ENCODE peak calls at places on chromosomes 6 and 20, in seven cellular contexts. C is colonic mucosa; X is endothelial cell of umbilical vein; R is effector memory CD4-positive, alpha-beta T cell; V is HCT116; A is cardiac muscle cell; Y is neuronal stem cell. Q is an unnamed sample.

GRCh38 chr6:166370489-166370888 is 12.3 kb downstream of the MPC1 start:
- DNase-seq in C (no peak), X (no peak), R (no peak), V (no peak), A (no peak), Y (no peak), Q (no peak)

GRCh38 chr6:135270676-135271536 is 89.8 kb downstream of the MYB start:
- DNase-seq in C (peak), X (peak), R (no peak), V (no peak), A (no peak), Y (no peak), Q (peak)

GRCh38 chr6:143027058-143027457 is 33.6 kb upstream of the AIG1 start:
- DNase-seq in C (peak), X (peak), R (peak), V (peak), A (peak), Y (peak), Q (no peak)

GRCh38 chr6:33075568-33076405 is at the start of gene HLA-DPB1:
- DNase-seq in C (no peak), X (peak), R (peak), V (peak), A (peak), Y (peak), Q (no peak)

GRCh38 chr6:42756713-42757112 is 10.8 kb upstream of the TBCC start:
- DNase-seq in C (no peak), X (no peak), R (no peak), V (no peak), A (no peak), Y (no peak), Q (no peak)

GRCh38 chr6:9121551-9121950 is 686.2 kb upstream of the SLC35B3 start:
- DNase-seq in C (no peak), X (no peak), R (no peak), V (no peak), A (no peak), Y (no peak), Q (no peak)

GRCh38 chr6:34312259-34312658 is 63.5 kb upstream of the SMIM29 start:
- DNase-seq in C (no peak), X (no peak), R (no peak), V (no peak), A (no peak), Y (no peak), Q (no peak)

GRCh38 chr20:57650266-57650665 is 30.0 kb upstream of the ZBP1 start:
- DNase-seq in C (no peak), X (no peak), R (no peak), V (no peak), A (no peak), Y (no peak), Q (peak)

GRCh38 chr6:14250573-14250972 is 133.0 kb downstream of the CD83 start:
- DNase-seq in C (no peak), X (no peak), R (no peak), V (no peak), A (no peak), Y (no peak), Q (no peak)

GRCh38 chr20:56440346-56441007 is 27.9 kb upstream of the RTF2 start:
- DNase-seq in C (no peak), X (no peak), R (peak), V (no peak), A (no peak), Y (no peak), Q (no peak)

GRCh38 chr20:50110141-50111047 is 2.6 kb downstream of the UBE2V1 start:
- DNase-seq in C (peak), X (peak), R (no peak), V (no peak), A (no peak), Y (no peak), Q (peak)

GRCh38 chr20:24735263-24735662 is 213.8 kb upstream of the CST7 start:
- DNase-seq in C (no peak), X (no peak), R (no peak), V (no peak), A (peak), Y (no peak), Q (no peak)

GRCh38 chr6:42338573-42339218 is 113.0 kb downstream of the TRERF1 start:
- DNase-seq in C (no peak), X (peak), R (no peak), V (peak), A (no peak), Y (no peak), Q (no peak)

GRCh38 chr6:134512946-134513345 is 195.0 kb upstream of the SGK1 start:
- DNase-seq in C (no peak), X (peak), R (no peak), V (no peak), A (no peak), Y (no peak), Q (no peak)

GRCh38 chr6:7154341-7155139 is 46.8 kb downstream of the RREB1 start:
- DNase-seq in C (no peak), X (no peak), R (no peak), V (no peak), A (no peak), Y (no peak), Q (no peak)

GRCh38 chr6:147689398-147689797 is 180.9 kb downstream of the SAMD5 start:
- DNase-seq in C (no peak), X (peak), R (no peak), V (no peak), A (no peak), Y (no peak), Q (no peak)

GRCh38 chr6:25054469-25054868 is 118.7 kb upstream of the RIPOR2 start:
- DNase-seq in C (no peak), X (peak), R (no peak), V (no peak), A (no peak), Y (no peak), Q (no peak)

GRCh38 chr6:38646166-38646565 is 6.4 kb upstream of the BTBD9 start:
- DNase-seq in C (no peak), X (no peak), R (no peak), V (no peak), A (no peak), Y (no peak), Q (no peak)

GRCh38 chr20:33301192-33301930 is 18.3 kb downstream of the BPIFB1 start:
- DNase-seq in C (no peak), X (no peak), R (no peak), V (no peak), A (no peak), Y (no peak), Q (no peak)

GRCh38 chr6:157272866-157273755 is 50.2 kb downstream of the TMEM242 start:
- DNase-seq in C (no peak), X (no peak), R (no peak), V (no peak), A (no peak), Y (no peak), Q (peak)

GRCh38 chr6:5950448-5950847 is 56.3 kb downstream of the NRN1 start:
- DNase-seq in C (no peak), X (peak), R (no peak), V (no peak), A (peak), Y (no peak), Q (no peak)

GRCh38 chr20:62611012-62611411 is 31.3 kb upstream of the SLCO4A1 start:
- DNase-seq in C (no peak), X (no peak), R (no peak), V (no peak), A (no peak), Y (no peak), Q (no peak)

GRCh38 chr6:33817520-33817919 is 13.7 kb upstream of the MLN start:
- DNase-seq in C (no peak), X (no peak), R (no peak), V (no peak), A (no peak), Y (no peak), Q (no peak)

GRCh38 chr6:13924949-13925881 is at the start of gene RNF182:
- DNase-seq in C (peak), X (peak), R (no peak), V (no peak), A (no peak), Y (peak), Q (peak)

GRCh38 chr6:166307082-166307980 is 861 bp downstream of the PRR18 start:
- DNase-seq in C (no peak), X (no peak), R (no peak), V (no peak), A (peak), Y (peak), Q (no peak)

GRCh38 chr6:131669891-131670290 is 31.3 kb downstream of the OR2A4 start:
- DNase-seq in C (no peak), X (peak), R (no peak), V (no peak), A (no peak), Y (no peak), Q (no peak)

GRCh38 chr20:23235173-23236027 is 115.2 kb upstream of the NXT1 start:
- DNase-seq in C (peak), X (peak), R (no peak), V (peak), A (peak), Y (peak), Q (no peak)

GRCh38 chr20:63740501-63741353 is 1.2 kb downstream of the SLC2A4RG start:
- DNase-seq in C (peak), X (peak), R (no peak), V (peak), A (peak), Y (peak), Q (peak)

GRCh38 chr6:10507298-10507697 is 13.9 kb upstream of the GCNT2 start:
- DNase-seq in C (no peak), X (no peak), R (no peak), V (no peak), A (no peak), Y (no peak), Q (no peak)

GRCh38 chr6:79421001-79421411 is 116.2 kb downstream of the LCA5 start:
- DNase-seq in C (no peak), X (peak), R (no peak), V (no peak), A (no peak), Y (no peak), Q (no peak)

GRCh38 chr6:137248702-137249101 is 29.5 kb upstream of the IFNGR1 start:
- DNase-seq in C (no peak), X (no peak), R (no peak), V (no peak), A (no peak), Y (no peak), Q (peak)

GRCh38 chr20:23832775-23833508 is 6.4 kb upstream of the CST2 start:
- DNase-seq in C (no peak), X (no peak), R (no peak), V (no peak), A (no peak), Y (no peak), Q (no peak)

GRCh38 chr20:3744806-3745685 is 12.6 kb downstream of the HSPA12B start:
- DNase-seq in C (peak), X (peak), R (peak), V (peak), A (peak), Y (peak), Q (peak)

GRCh38 chr6:1015819-1016218 is 296.1 kb upstream of the FOXQ1 start:
- DNase-seq in C (no peak), X (no peak), R (no peak), V (no peak), A (peak), Y (no peak), Q (no peak)

GRCh38 chr6:46175976-46176375 is 5.2 kb upstream of the ENPP5 start:
- DNase-seq in C (no peak), X (no peak), R (no peak), V (no peak), A (no peak), Y (no peak), Q (no peak)

GRCh38 chr6:149454405-149454848 is 30.4 kb downstream of the ZC3H12D start:
- DNase-seq in C (peak), X (peak), R (no peak), V (no peak), A (no peak), Y (no peak), Q (no peak)

GRCh38 chr20:50930139-50931047 is 844 bp downstream of the ADNP start:
- DNase-seq in C (peak), X (no peak), R (peak), V (no peak), A (peak), Y (peak), Q (peak)

DNA sequence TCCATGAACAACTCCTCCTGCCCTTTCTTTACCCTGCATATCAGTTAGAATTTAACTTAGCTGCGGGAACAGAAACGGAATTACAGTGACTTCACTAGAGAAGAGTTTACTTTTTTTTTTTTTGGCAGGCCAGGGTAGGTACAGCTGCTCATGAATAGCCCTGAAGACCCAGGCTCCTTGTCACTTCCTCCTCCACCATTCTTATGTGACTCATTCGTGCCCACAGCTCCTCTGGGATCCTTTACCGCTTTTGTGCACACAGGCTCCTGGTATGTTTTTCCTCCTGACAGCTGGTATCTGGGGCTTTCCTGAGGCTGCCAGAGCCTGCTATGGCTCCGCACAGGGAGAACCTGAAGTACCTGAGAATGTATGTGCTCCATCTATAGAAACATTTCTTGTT is 3.9 kb upstream of the KCNS1 start:
- DNase-seq in C (no peak), X (peak), R (no peak), V (no peak), A (no peak), Y (no peak), Q (no peak)
- H3K27ac ChIP-seq in C (no peak), X (no peak), R (no peak), V (no peak), A (no peak), Y (no peak), Q (no peak)

GRCh38 chr6:140174509-140174908 is 800.1 kb upstream of the CITED2 start:
- DNase-seq in C (no peak), X (no peak), R (no peak), V (peak), A (no peak), Y (no peak), Q (no peak)
- H3K4me3 ChIP-seq in C (no peak), X (no peak), R (no peak), V (no peak), A (no peak), Y (no peak), Q (no peak)

GRCh38 chr6:12363651-12364381 is 73.7 kb downstream of the EDN1 start:
- DNase-seq in C (peak), X (no peak), R (no peak), V (no peak), A (no peak), Y (no peak), Q (peak)

GRCh38 chr6:12356431-12356830 is 66.3 kb downstream of the EDN1 start:
- DNase-seq in C (no peak), X (no peak), R (no peak), V (no peak), A (no peak), Y (no peak), Q (no peak)

GRCh38 chr6:12356983-12357972 is 67.1 kb downstream of the EDN1 start:
- DNase-seq in C (no peak), X (no peak), R (no peak), V (no peak), A (no peak), Y (no peak), Q (peak)

GRCh38 chr6:12359051-12359450 is 68.9 kb downstream of the EDN1 start:
- DNase-seq in C (no peak), X (no peak), R (no peak), V (no peak), A (no peak), Y (no peak), Q (no peak)

DNA sequence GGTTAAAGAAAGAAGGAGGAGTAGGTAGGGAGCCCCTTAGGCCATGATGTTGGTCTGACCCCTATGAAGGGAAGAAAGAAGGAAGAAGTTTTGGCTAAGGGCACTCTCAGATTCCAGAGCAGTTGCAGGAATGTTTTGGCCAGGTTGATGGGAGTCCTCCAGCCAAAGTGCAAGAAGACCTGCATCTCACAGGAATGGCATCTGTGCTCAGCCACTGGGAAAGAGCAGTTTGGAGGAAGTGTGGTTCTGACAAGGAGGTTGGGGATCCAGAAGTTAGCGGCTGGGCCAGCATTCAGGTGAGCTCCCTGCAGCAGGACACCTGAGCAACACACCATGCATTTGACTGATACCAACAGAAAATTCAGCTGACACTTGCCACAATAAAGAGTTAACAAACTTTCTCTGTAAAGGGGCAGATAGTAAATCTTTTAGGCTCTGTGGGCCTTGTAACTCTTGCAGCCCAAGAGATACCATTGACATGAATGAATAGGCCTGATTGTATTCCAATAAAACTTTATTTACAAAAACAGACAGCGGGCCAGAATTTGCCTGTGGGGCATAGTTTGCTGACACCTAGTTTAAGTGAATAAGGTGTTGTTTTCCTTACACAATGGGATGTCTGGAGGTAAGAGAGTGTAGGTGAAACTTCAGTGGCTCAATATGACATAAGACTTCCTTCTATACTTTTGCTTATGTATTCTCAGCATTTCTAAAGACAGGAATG is 71.0 kb downstream of the EDN1 start:
- DNase-seq in C (no peak), X (no peak), R (no peak), V (no peak), A (no peak), Y (no peak), Q (no peak)
- H3K27ac ChIP-seq in C (no peak), X (no peak), R (no peak), V (no peak), A (no peak), Y (no peak), Q (no peak)

GRCh38 chr20:48926816-48927215 is 5.3 kb downstream of the ARFGEF2 start:
- DNase-seq in C (no peak), X (peak), R (no peak), V (no peak), A (no peak), Y (no peak), Q (no peak)
- H3K4me3 ChIP-seq in C (no peak), X (no peak), R (no peak), V (no peak), A (no peak), Y (no peak), Q (no peak)

DNA sequence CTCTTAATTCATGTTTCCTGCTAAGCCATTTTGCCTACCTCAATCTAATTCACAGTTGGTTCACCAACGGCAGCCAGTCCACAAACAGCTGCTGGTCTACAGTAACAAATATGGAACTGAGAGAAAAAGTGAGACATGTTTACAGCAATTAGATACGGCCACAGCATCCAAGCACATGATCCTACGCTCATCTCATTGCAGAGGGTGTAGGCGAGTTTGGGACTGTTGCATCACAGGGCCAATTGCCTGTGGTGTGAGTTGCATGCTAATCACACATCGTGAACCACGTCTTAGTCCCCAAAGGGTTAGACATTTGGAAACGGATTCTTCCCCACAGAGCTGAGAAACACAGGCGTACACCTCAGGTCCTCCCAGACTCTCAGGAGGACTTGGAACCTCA is 166.9 kb downstream of the EYA2 start:
- DNase-seq in C (no peak), X (no peak), R (no peak), V (no peak), A (no peak), Y (no peak), Q (no peak)
- H3K27ac ChIP-seq in C (no peak), X (no peak), R (no peak), V (no peak), A (no peak), Y (no peak), Q (no peak)

DNA sequence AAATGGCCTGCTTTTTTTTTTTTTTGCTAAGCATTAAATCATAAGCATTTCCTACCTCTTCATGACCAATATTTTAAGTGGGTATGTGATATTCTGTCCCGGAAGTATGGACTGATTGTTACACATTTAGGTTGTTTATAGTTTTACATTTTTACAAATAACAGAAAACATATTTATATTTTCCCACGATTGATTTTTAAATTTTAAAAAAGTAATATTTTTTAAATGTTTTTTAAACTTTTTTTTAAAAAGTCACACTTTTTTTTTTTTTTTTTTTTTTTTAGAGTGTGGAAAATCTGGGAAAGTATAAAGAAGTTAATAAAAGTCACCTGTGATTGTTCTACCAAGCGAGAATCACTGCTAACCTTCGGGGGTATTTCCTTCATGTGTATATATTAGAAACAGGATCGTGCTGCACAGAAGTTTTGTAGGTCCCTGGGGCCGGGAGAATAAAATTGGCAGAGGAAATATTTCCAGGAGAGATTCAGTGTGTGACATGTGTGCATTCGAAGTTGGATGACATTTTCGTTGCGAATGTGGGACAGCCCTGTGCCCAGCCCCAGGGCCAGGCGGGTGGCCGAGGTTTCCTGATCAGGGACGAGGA is 173.1 kb downstream of the CDC5L start:
- DNase-seq in C (no peak), X (no peak), R (no peak), V (no peak), A (no peak), Y (no peak), Q (no peak)
- H3K4me3 ChIP-seq in C (no peak), X (no peak), R (no peak), V (no peak), A (no peak), Y (no peak), Q (no peak)